ENCODE peak calls at places on chromosome X, in seven cellular contexts. Q is AG04450; X is CD8-positive, alpha-beta T cell; V is lower lobe of right lung; N is astrocyte; K is bronchial epithelial cell; O is BJ. J is an unnamed sample.

GRCh38 chrX:48998391-48998790 is 3.7 kb downstream of the GRIPAP1 start:
- DNase-seq in Q (no peak), X (no peak), V (no peak), N (no peak), K (no peak), O (no peak), J (no peak)

GRCh38 chrX:70026112-70026850 is 23.5 kb downstream of the AWAT2 start:
- DNase-seq in Q (no peak), X (no peak), V (no peak), N (no peak), K (peak), O (no peak), J (no peak)

GRCh38 chrX:17744896-17745523 is 7.7 kb downstream of the SCML1 start:
- DNase-seq in Q (no peak), X (no peak), V (no peak), N (no peak), K (peak), O (no peak), J (no peak)

GRCh38 chrX:22950278-22951266 is 49.2 kb upstream of the DDX53 start:
- DNase-seq in Q (peak), X (no peak), V (no peak), N (peak), K (peak), O (peak), J (peak)

GRCh38 chrX:149494844-149495565 is 10.1 kb downstream of the IDS start:
- DNase-seq in Q (no peak), X (no peak), V (no peak), N (peak), K (peak), O (no peak), J (no peak)

GRCh38 chrX:70096052-70096451 is 33.8 kb downstream of the OTUD6A start:
- DNase-seq in Q (no peak), X (no peak), V (no peak), N (no peak), K (peak), O (no peak), J (no peak)

GRCh38 chrX:115047181-115047580 is 29.8 kb upstream of the IL13RA2 start:
- DNase-seq in Q (no peak), X (no peak), V (no peak), N (peak), K (no peak), O (no peak), J (no peak)

GRCh38 chrX:144531877-144532276 is 648.0 kb downstream of the UBE2NL start:
- DNase-seq in Q (no peak), X (no peak), V (no peak), N (no peak), K (no peak), O (no peak), J (no peak)

GRCh38 chrX:13109811-13110210 is 65.4 kb upstream of the FAM9C start:
- DNase-seq in Q (no peak), X (no peak), V (no peak), N (peak), K (peak), O (no peak), J (no peak)

GRCh38 chrX:143437439-143437838 is 79.8 kb downstream of the SPANXN3 start:
- DNase-seq in Q (no peak), X (no peak), V (no peak), N (no peak), K (no peak), O (no peak), J (no peak)

GRCh38 chrX:15349046-15349445 is 13.7 kb upstream of the PIGA start:
- DNase-seq in Q (peak), X (no peak), V (no peak), N (peak), K (peak), O (peak), J (no peak)

GRCh38 chrX:46831620-46832327 is 5.1 kb upstream of the RP2 start:
- DNase-seq in Q (no peak), X (no peak), V (no peak), N (peak), K (peak), O (no peak), J (no peak)

GRCh38 chrX:120357186-120357585 is 4.7 kb upstream of the ATP1B4 start:
- DNase-seq in Q (no peak), X (no peak), V (no peak), N (no peak), K (no peak), O (no peak), J (no peak)

GRCh38 chrX:74452199-74452481 is 30.8 kb downstream of the SLC16A2 start:
- DNase-seq in Q (no peak), X (no peak), V (no peak), N (no peak), K (no peak), O (no peak), J (no peak)

GRCh38 chrX:57379296-57379695 is 92.8 kb downstream of the FAAH2 start:
- DNase-seq in Q (no peak), X (no peak), V (no peak), N (no peak), K (no peak), O (no peak), J (no peak)
- H3K4me3 ChIP-seq in Q (no peak), X (no peak), V (no peak), N (no peak), K (no peak), O (no peak), J (no peak)

GRCh38 chrX:6898371-6898770 is 249.1 kb upstream of the STS start:
- DNase-seq in Q (no peak), X (no peak), V (no peak), N (no peak), K (no peak), O (no peak), J (no peak)

GRCh38 chrX:6909396-6909795 is 238.1 kb upstream of the STS start:
- DNase-seq in Q (no peak), X (no peak), V (no peak), N (no peak), K (no peak), O (no peak), J (no peak)

DNA sequence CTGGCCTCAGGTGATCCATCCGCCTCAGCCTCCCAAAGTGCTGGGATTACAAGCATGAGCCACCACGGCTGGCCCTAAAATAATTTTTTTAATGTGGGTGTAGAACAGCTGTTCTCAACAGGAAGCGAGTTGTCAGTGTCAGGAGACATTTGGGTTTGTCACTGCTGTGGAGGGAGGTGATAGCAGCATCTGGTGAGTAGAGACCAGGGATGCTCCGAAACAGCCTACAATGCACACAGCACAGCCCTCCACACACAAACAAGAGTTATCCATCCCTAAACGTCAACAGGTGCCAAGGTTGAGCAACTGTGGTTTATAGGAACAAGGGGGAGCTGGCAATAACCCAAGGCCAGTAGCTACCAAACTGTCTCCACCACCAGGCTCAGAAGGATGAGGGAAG is 243.3 kb upstream of the STS start:
- DNase-seq in Q (no peak), X (no peak), V (no peak), N (no peak), K (no peak), O (no peak), J (no peak)
- TF ChIP-seq CTCF in Q (no peak), X (no peak), V (no peak), N (no peak), K (no peak), O (no peak), J (no peak)

DNA sequence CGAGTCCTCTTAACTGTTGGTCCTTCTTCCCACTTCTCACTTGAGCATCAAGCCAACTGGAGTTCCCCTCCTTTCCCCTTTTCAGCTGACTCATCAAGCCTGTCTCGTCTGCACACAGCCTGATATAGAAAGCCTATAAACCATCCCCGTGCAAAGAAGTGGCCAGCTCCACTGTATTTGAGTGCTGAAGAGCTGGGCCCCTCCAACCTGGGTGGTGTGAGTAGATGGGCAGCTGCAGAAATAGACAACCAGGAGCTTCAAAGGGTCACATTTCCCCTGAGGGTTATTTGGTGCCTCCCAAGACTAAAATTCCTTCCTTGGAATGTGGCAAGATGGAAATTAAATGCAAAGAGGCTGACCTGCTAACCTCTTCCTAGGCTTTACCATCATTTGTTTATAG is 199.7 kb downstream of the HS6ST2 start:
- DNase-seq in Q (no peak), X (no peak), V (no peak), N (no peak), K (no peak), O (no peak), J (no peak)
- H3K4me3 ChIP-seq in Q (no peak), X (no peak), V (no peak), N (no peak), K (no peak), O (no peak), J (no peak)

GRCh38 chrX:104310084-104310483 is 55.4 kb upstream of the ESX1 start:
- DNase-seq in Q (no peak), X (no peak), V (no peak), N (peak), K (peak), O (no peak), J (no peak)
- TF ChIP-seq CTCF in Q (peak), X (no peak), V (no peak), N (peak), K (peak), O (peak), J (peak)

DNA sequence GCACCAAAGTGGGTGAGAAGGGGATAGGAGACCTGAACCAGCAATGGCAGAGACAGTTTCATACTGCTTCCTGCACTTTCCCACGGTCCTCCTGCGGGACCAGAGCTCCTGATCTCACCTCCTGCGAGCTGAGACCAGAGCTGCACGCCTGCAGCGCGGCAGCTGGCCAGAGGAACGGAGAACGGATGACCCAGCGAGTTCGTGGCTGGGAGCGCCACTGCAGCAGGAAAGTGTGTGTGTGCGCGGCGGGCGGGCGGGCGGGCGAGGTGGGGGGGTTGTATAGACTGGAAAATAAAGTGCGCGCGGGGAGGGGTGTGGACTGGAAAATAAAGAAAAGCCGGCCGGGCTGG is 16.5 kb downstream of the MCF2 start:
- DNase-seq in Q (no peak), X (no peak), V (no peak), N (no peak), K (no peak), O (no peak), J (no peak)
- H3K4me3 ChIP-seq in Q (peak), X (no peak), V (peak), N (peak), K (peak), O (peak), J (peak)

GRCh38 chrX:81489987-81490386 is 288.1 kb downstream of the SH3BGRL start:
- DNase-seq in Q (no peak), X (no peak), V (no peak), N (no peak), K (peak), O (no peak), J (no peak)
- TF ChIP-seq CTCF in Q (no peak), X (no peak), V (no peak), N (no peak), K (no peak), O (no peak), J (no peak)